ENCODE peak calls at places on chromosome 9, in eight cellular contexts. One of them, this sample, is unnamed.

GRCh38 chr9:16133032-16133431 is 580.2 kb downstream of the CCDC171 start:
- DNase-seq in DMS 273 treated with DMSO at 0.1 percent for 48 hours: no peak
- DNase-seq in stimulated activated CD4-positive, alpha-beta T cell treated with anti-CD3 and anti-CD28 coated beads, Interleukin-15, amount 100 ng/mL, for 1 hour: no peak
- DNase-seq in prostate gland: no peak
- DNase-seq in SHP77: peak; percentile 34
- DNase-seq in K562: no peak
- DNase-seq in HEK293T: no peak
- DNase-seq in lower leg skin: no peak
- DNase-seq in this sample: no peak

GRCh38 chr9:79693750-79694149 is 122.0 kb downstream of the TLE4 start:
- DNase-seq in SHP77: no peak
- DNase-seq in HEK293T: no peak
- DNase-seq in prostate gland: no peak
- DNase-seq in lower leg skin: no peak
- DNase-seq in DMS 273 treated with DMSO at 0.1 percent for 48 hours: no peak
- DNase-seq in stimulated activated CD4-positive, alpha-beta T cell treated with anti-CD3 and anti-CD28 coated beads, Interleukin-15, amount 100 ng/mL, for 1 hour: no peak
- DNase-seq in K562: no peak
- DNase-seq in this sample: no peak

GRCh38 chr9:134209731-134210311 is 45.5 kb upstream of the RNU6ATAC start:
- DNase-seq in SHP77: no peak
- DNase-seq in DMS 273 treated with DMSO at 0.1 percent for 48 hours: no peak
- DNase-seq in K562: no peak
- DNase-seq in HEK293T: no peak
- DNase-seq in stimulated activated CD4-positive, alpha-beta T cell treated with anti-CD3 and anti-CD28 coated beads, Interleukin-15, amount 100 ng/mL, for 1 hour: no peak
- DNase-seq in prostate gland: no peak
- DNase-seq in lower leg skin: no peak
- DNase-seq in this sample: no peak

GRCh38 chr9:83323148-83323547 is 215.1 kb downstream of the FRMD3 start:
- DNase-seq in DMS 273 treated with DMSO at 0.1 percent for 48 hours: no peak
- DNase-seq in stimulated activated CD4-positive, alpha-beta T cell treated with anti-CD3 and anti-CD28 coated beads, Interleukin-15, amount 100 ng/mL, for 1 hour: no peak
- DNase-seq in prostate gland: no peak
- DNase-seq in HEK293T: no peak
- DNase-seq in lower leg skin: no peak
- DNase-seq in SHP77: no peak
- DNase-seq in K562: no peak
- DNase-seq in this sample: no peak

GRCh38 chr9:86953181-86953580 is 5.9 kb upstream of the GAS1 start:
- DNase-seq in lower leg skin: no peak
- DNase-seq in stimulated activated CD4-positive, alpha-beta T cell treated with anti-CD3 and anti-CD28 coated beads, Interleukin-15, amount 100 ng/mL, for 1 hour: no peak
- DNase-seq in prostate gland: no peak
- DNase-seq in K562: no peak
- DNase-seq in HEK293T: no peak
- DNase-seq in SHP77: no peak
- DNase-seq in DMS 273 treated with DMSO at 0.1 percent for 48 hours: no peak
- DNase-seq in this sample: no peak

GRCh38 chr9:106784076-106784475 is 78.9 kb upstream of the ZNF462 start:
- DNase-seq in HEK293T: no peak
- DNase-seq in DMS 273 treated with DMSO at 0.1 percent for 48 hours: no peak
- DNase-seq in lower leg skin: no peak
- DNase-seq in stimulated activated CD4-positive, alpha-beta T cell treated with anti-CD3 and anti-CD28 coated beads, Interleukin-15, amount 100 ng/mL, for 1 hour: no peak
- DNase-seq in SHP77: no peak
- DNase-seq in K562: no peak
- DNase-seq in prostate gland: no peak
- DNase-seq in this sample: no peak

GRCh38 chr9:121756477-121757285 is 105.2 kb downstream of the DAB2IP start:
- DNase-seq in K562: no peak
- DNase-seq in lower leg skin: no peak
- DNase-seq in stimulated activated CD4-positive, alpha-beta T cell treated with anti-CD3 and anti-CD28 coated beads, Interleukin-15, amount 100 ng/mL, for 1 hour: no peak
- DNase-seq in DMS 273 treated with DMSO at 0.1 percent for 48 hours: no peak
- DNase-seq in HEK293T: no peak
- DNase-seq in prostate gland: no peak
- DNase-seq in SHP77: no peak
- DNase-seq in this sample: no peak

GRCh38 chr9:14218253-14218652 is 95.7 kb downstream of the NFIB start:
- DNase-seq in lower leg skin: no peak
- DNase-seq in DMS 273 treated with DMSO at 0.1 percent for 48 hours: no peak
- DNase-seq in SHP77: no peak
- DNase-seq in K562: no peak
- DNase-seq in stimulated activated CD4-positive, alpha-beta T cell treated with anti-CD3 and anti-CD28 coated beads, Interleukin-15, amount 100 ng/mL, for 1 hour: no peak
- DNase-seq in HEK293T: no peak
- DNase-seq in prostate gland: peak; percentile 40
- DNase-seq in this sample: no peak

GRCh38 chr9:134325813-134326753 is at the start of gene RXRA:
- DNase-seq in prostate gland: peak; percentile 86
- DNase-seq in lower leg skin: peak; percentile 69
- DNase-seq in K562: peak; percentile 86
- DNase-seq in stimulated activated CD4-positive, alpha-beta T cell treated with anti-CD3 and anti-CD28 coated beads, Interleukin-15, amount 100 ng/mL, for 1 hour: peak; percentile 49
- DNase-seq in DMS 273 treated with DMSO at 0.1 percent for 48 hours: peak; percentile 12
- DNase-seq in HEK293T: peak; percentile 84
- DNase-seq in SHP77: peak; percentile 17
- DNase-seq in this sample: peak; percentile 65

GRCh38 chr9:70412678-70413426 is 1.6 kb downstream of the KLF9 start:
- DNase-seq in HEK293T: no peak
- DNase-seq in K562: peak; percentile 59
- DNase-seq in prostate gland: peak; percentile 64
- DNase-seq in lower leg skin: peak; percentile 80
- DNase-seq in stimulated activated CD4-positive, alpha-beta T cell treated with anti-CD3 and anti-CD28 coated beads, Interleukin-15, amount 100 ng/mL, for 1 hour: no peak
- DNase-seq in DMS 273 treated with DMSO at 0.1 percent for 48 hours: peak; percentile 58
- DNase-seq in SHP77: peak; percentile 15
- DNase-seq in this sample: peak; percentile 45

GRCh38 chr9:16405421-16405820 is 465.0 kb downstream of the BNC2 start:
- DNase-seq in DMS 273 treated with DMSO at 0.1 percent for 48 hours: no peak
- DNase-seq in HEK293T: no peak
- DNase-seq in stimulated activated CD4-positive, alpha-beta T cell treated with anti-CD3 and anti-CD28 coated beads, Interleukin-15, amount 100 ng/mL, for 1 hour: no peak
- DNase-seq in lower leg skin: no peak
- DNase-seq in prostate gland: no peak
- DNase-seq in K562: no peak
- DNase-seq in SHP77: no peak
- DNase-seq in this sample: no peak

GRCh38 chr9:134662143-134662876 is 20.7 kb downstream of the COL5A1 start:
- DNase-seq in SHP77: no peak
- DNase-seq in lower leg skin: peak; percentile 47
- DNase-seq in K562: no peak
- DNase-seq in stimulated activated CD4-positive, alpha-beta T cell treated with anti-CD3 and anti-CD28 coated beads, Interleukin-15, amount 100 ng/mL, for 1 hour: no peak
- DNase-seq in HEK293T: no peak
- DNase-seq in prostate gland: no peak
- DNase-seq in DMS 273 treated with DMSO at 0.1 percent for 48 hours: peak; percentile 47
- DNase-seq in this sample: no peak

GRCh38 chr9:114988962-114989599 is 58.7 kb upstream of the TNFSF8 start:
- DNase-seq in stimulated activated CD4-positive, alpha-beta T cell treated with anti-CD3 and anti-CD28 coated beads, Interleukin-15, amount 100 ng/mL, for 1 hour: no peak
- DNase-seq in SHP77: no peak
- DNase-seq in DMS 273 treated with DMSO at 0.1 percent for 48 hours: no peak
- DNase-seq in lower leg skin: no peak
- DNase-seq in K562: no peak
- DNase-seq in HEK293T: no peak
- DNase-seq in prostate gland: no peak
- DNase-seq in this sample: peak; percentile 37

GRCh38 chr9:35728041-35728971 is 3.7 kb downstream of the TLN1 start:
- DNase-seq in HEK293T: no peak
- DNase-seq in DMS 273 treated with DMSO at 0.1 percent for 48 hours: no peak
- DNase-seq in K562: peak; percentile 85
- DNase-seq in SHP77: no peak
- DNase-seq in prostate gland: peak; percentile 41
- DNase-seq in stimulated activated CD4-positive, alpha-beta T cell treated with anti-CD3 and anti-CD28 coated beads, Interleukin-15, amount 100 ng/mL, for 1 hour: no peak
- DNase-seq in lower leg skin: peak; percentile 67
- DNase-seq in this sample: peak; percentile 31

GRCh38 chr9:130805510-130806387 is 29.3 kb upstream of the ABL1 start:
- DNase-seq in lower leg skin: no peak
- DNase-seq in HEK293T: no peak
- DNase-seq in DMS 273 treated with DMSO at 0.1 percent for 48 hours: no peak
- DNase-seq in SHP77: no peak
- DNase-seq in stimulated activated CD4-positive, alpha-beta T cell treated with anti-CD3 and anti-CD28 coated beads, Interleukin-15, amount 100 ng/mL, for 1 hour: no peak
- DNase-seq in K562: no peak
- DNase-seq in prostate gland: no peak
- DNase-seq in this sample: no peak

This sample was measured in activated naive CD4-positive, alpha-beta T cell treated with Interleukin-2 at 50 U/mL for 16 hours.